ENCODE peak calls at places on chromosomes 5 and 9, in nine cellular contexts. E is hepatocyte, B is GM23338, K is cardiac muscle cell, X is choroid plexus epithelial cell, C is HepG2, Q is fibroblast of mammary gland, L is breast epithelium, D is fibroblast of pulmonary artery. G is an unnamed sample.

GRCh38 chr5:140116716-140117115 is 2.8 kb downstream of the PURA start:
- DNase-seq in E (no peak), B (peak), K (no peak), X (no peak), C (no peak), Q (no peak), L (no peak), D (no peak), G (no peak)

GRCh38 chr9:113361304-113362018 is 12.1 kb downstream of the BSPRY start:
- DNase-seq in E (no peak), B (no peak), K (no peak), X (peak), C (no peak), Q (peak), L (no peak), D (peak), G (peak)

GRCh38 chr5:67659288-67659687 is 462.7 kb upstream of the CD180 start:
- DNase-seq in E (no peak), B (no peak), K (no peak), X (no peak), C (no peak), Q (peak), L (no peak), D (no peak), G (no peak)

GRCh38 chr5:33867236-33867635 is 24.6 kb downstream of the ADAMTS12 start:
- DNase-seq in E (no peak), B (no peak), K (no peak), X (no peak), C (no peak), Q (peak), L (no peak), D (no peak), G (peak)

GRCh38 chr5:130773813-130774212 is 391.2 kb downstream of the HINT1 start:
- DNase-seq in E (peak), B (no peak), K (no peak), X (peak), C (no peak), Q (peak), L (no peak), D (no peak), G (peak)

GRCh38 chr9:117411547-117411946 is 3.3 kb downstream of the ASTN2 start:
- DNase-seq in E (peak), B (peak), K (peak), X (peak), C (peak), Q (peak), L (no peak), D (peak), G (peak)

GRCh38 chr9:125343518-125344284 is 82.1 kb downstream of the GAPVD1 start:
- DNase-seq in E (peak), B (peak), K (no peak), X (peak), C (no peak), Q (peak), L (no peak), D (peak), G (peak)

GRCh38 chr5:135386096-135386495 is 12.9 kb downstream of the MACROH2A1 start:
- DNase-seq in E (no peak), B (no peak), K (no peak), X (no peak), C (no peak), Q (peak), L (no peak), D (peak), G (peak)

GRCh38 chr9:81022177-81022576 is 667.2 kb downstream of the TLE1 start:
- DNase-seq in E (no peak), B (no peak), K (no peak), X (peak), C (no peak), Q (peak), L (no peak), D (no peak), G (peak)

GRCh38 chr9:35714123-35714522 is 17.9 kb downstream of the TLN1 start:
- DNase-seq in E (no peak), B (no peak), K (no peak), X (no peak), C (no peak), Q (no peak), L (no peak), D (no peak), G (no peak)

GRCh38 chr5:71767661-71768060 is 48.6 kb downstream of the CARTPT start:
- DNase-seq in E (no peak), B (no peak), K (no peak), X (peak), C (no peak), Q (peak), L (no peak), D (peak), G (peak)

GRCh38 chr5:53262348-53262970 is 152.9 kb upstream of the MOCS2 start:
- DNase-seq in E (peak), B (peak), K (peak), X (peak), C (peak), Q (peak), L (no peak), D (peak), G (peak)

GRCh38 chr5:1097381-1097893 is 14.4 kb downstream of the SLC12A7 start:
- DNase-seq in E (no peak), B (no peak), K (no peak), X (no peak), C (no peak), Q (no peak), L (no peak), D (no peak), G (no peak)

GRCh38 chr5:59124983-59125960 is 542.4 kb downstream of the RAB3C start:
- DNase-seq in E (no peak), B (peak), K (peak), X (peak), C (no peak), Q (no peak), L (no peak), D (peak), G (no peak)

GRCh38 chr9:108779506-108779905 is 76.3 kb downstream of the ACTL7B start:
- DNase-seq in E (no peak), B (no peak), K (no peak), X (no peak), C (no peak), Q (no peak), L (no peak), D (no peak), G (no peak)

GRCh38 chr9:132614324-132614723 is 31.9 kb downstream of the BARHL1 start:
- DNase-seq in E (no peak), B (no peak), K (no peak), X (no peak), C (no peak), Q (no peak), L (no peak), D (no peak), G (no peak)

GRCh38 chr9:94719878-94720277 is 6.6 kb upstream of the AOPEP start:
- DNase-seq in E (no peak), B (no peak), K (no peak), X (no peak), C (no peak), Q (no peak), L (no peak), D (no peak), G (no peak)

GRCh38 chr9:107260437-107261081 is 22.5 kb upstream of the RAD23B start:
- DNase-seq in E (no peak), B (peak), K (no peak), X (no peak), C (peak), Q (peak), L (no peak), D (no peak), G (peak)

GRCh38 chr5:1322955-1323802 is 21.7 kb downstream of the CLPTM1L start:
- DNase-seq in E (no peak), B (no peak), K (no peak), X (no peak), C (no peak), Q (no peak), L (no peak), D (no peak), G (no peak)

GRCh38 chr5:179297026-179297425 is 48.2 kb downstream of the ADAMTS2 start:
- DNase-seq in E (no peak), B (no peak), K (peak), X (no peak), C (no peak), Q (no peak), L (no peak), D (no peak), G (no peak)

GRCh38 chr5:45035991-45036390 is 227.2 kb downstream of the MRPS30 start:
- DNase-seq in E (no peak), B (no peak), K (no peak), X (no peak), C (no peak), Q (no peak), L (no peak), D (no peak), G (no peak)

GRCh38 chr5:134453016-134453415 is 41.3 kb upstream of the CDKN2AIPNL start:
- DNase-seq in E (no peak), B (no peak), K (no peak), X (no peak), C (no peak), Q (no peak), L (no peak), D (peak), G (no peak)

GRCh38 chr9:129728744-129729143 is 24.1 kb downstream of the PTGES start:
- DNase-seq in E (no peak), B (no peak), K (no peak), X (no peak), C (no peak), Q (no peak), L (no peak), D (no peak), G (no peak)

GRCh38 chr5:83026507-83026906 is 50.7 kb downstream of the TMEM167A start:
- DNase-seq in E (peak), B (peak), K (no peak), X (no peak), C (no peak), Q (no peak), L (no peak), D (no peak), G (no peak)

GRCh38 chr5:15791274-15791673 is 291.3 kb downstream of the FBXL7 start:
- DNase-seq in E (no peak), B (no peak), K (no peak), X (peak), C (no peak), Q (peak), L (no peak), D (peak), G (no peak)

GRCh38 chr5:167892352-167893115 is 398.9 kb upstream of the WWC1 start:
- DNase-seq in E (no peak), B (no peak), K (no peak), X (no peak), C (no peak), Q (no peak), L (no peak), D (no peak), G (no peak)

GRCh38 chr5:54013556-54014157 is 296.7 kb downstream of the ARL15 start:
- DNase-seq in E (peak), B (no peak), K (no peak), X (peak), C (no peak), Q (peak), L (no peak), D (peak), G (peak)

DNA sequence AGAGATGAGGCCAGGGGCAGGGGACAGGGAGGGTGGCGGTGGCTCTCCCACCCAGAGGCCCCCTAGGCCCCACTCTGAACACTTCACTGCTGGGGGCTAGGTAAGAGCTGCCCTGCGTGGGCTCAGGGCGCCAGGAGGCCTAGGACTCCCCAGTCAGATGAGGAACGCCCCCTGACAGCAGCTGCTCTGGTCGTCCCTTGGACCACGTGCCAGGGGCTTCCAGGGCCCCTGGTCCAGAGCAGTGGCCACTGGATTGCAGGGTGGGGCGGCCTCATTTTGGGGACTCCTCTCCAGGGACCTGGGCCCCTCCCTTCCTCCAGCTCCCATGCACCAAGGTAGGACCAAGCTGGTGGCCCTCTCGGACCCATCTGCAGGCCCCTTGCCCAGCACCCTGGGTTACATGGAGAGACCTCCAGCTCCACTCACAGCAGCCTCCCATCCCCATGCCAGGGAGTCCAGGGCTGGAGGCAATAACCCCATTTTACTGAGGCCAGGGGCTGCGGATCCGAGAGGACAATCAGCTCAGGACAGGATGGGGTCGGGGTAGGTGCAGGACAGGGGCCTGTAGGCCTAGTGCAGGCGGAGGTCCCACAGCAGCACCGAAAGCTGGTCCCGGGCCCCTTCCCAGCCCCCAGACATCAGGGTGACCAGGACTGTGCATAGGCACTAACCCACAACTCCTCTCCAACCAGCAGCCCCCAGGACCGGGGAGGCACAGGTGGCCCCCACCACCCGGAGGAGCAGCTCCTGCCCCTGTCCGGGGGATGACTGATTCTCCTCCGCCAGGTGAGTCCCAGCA is 1.5 kb downstream of the EGFL7 start:
- DNase-seq in E (no peak), B (no peak), K (no peak), X (no peak), C (no peak), Q (no peak), L (no peak), D (no peak), G (no peak)
- H3K4me3 ChIP-seq in E (no peak), B (no peak), K (no peak), X (no peak), C (no peak), Q (no peak), L (peak), D (peak), G (no peak)

DNA sequence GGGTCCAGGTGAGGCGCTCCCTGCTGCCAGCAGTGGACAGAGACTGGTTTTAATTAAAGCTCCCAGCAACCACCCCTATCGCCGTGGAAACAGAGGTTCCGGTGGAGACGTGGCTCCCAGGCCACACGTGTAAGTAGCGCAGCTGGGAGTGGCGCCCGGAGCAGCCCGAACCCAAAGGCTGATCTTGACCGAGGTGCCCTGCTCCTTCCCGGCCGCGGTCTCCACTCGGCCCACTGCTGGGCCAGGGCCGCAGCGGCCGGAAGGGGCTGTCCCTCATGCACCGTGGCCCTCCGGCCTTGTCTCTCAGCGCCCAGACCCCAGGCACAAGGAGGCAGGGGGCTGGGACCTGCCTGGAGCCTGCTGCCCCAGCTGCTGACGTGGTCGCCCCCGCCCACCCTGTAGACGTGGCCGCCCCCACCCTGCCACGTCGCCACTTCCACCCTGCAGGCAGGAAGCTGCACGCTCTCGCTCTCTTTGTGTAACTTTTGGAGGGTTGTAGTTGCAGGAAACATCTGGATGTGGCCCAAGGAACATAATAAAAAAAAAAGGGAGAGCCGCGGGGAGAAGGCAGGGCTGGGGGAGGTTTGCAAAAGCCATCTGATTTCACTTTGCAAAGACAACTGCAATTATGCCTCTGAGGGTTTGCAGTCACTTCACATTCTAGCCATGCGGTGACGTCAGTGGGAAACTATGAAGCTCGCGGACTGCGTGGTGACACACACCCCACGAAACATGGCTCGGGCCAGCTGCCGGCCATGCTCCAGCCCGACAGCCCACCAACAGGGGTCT is 129.9 kb downstream of the RXRA start:
- DNase-seq in E (peak), B (no peak), K (no peak), X (peak), C (no peak), Q (peak), L (peak), D (peak), G (peak)
- TF ChIP-seq CTCF in E (no peak), B (no peak), K (peak), X (no peak), C (no peak), Q (no peak), L (no peak), D (no peak), G (no peak)

DNA sequence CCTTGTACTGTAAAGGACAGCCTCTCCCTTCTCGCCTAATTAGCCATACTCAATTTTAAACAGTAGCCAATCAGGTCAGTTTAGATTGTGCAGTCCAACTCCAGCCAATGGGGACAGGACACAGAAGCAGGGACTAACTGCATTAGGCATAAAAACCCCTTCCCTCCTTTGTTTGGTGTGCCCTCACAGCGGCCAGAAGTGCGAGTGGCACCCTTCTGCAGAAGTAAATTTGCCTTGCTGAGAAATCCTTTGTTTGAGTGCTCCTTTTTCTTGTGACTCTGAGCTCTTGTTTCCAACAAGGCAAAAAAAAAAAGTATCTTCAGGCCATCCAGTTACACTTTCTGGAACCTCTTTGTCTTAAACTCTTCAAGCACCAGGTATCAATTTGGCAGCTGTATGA is 97.4 kb downstream of the FAM114A2 start:
- DNase-seq in E (no peak), B (peak), K (no peak), X (no peak), C (no peak), Q (no peak), L (no peak), D (no peak), G (no peak)
- H3K4me3 ChIP-seq in E (no peak), B (no peak), K (no peak), X (no peak), C (no peak), Q (no peak), L (no peak), D (no peak), G (no peak)

GRCh38 chr9:127224178-127224882 is 40.2 kb upstream of the GARNL3 start:
- DNase-seq in E (peak), B (peak), K (peak), X (peak), C (peak), Q (peak), L (peak), D (peak), G (peak)

GRCh38 chr9:127223810-127224177 is 40.8 kb upstream of the GARNL3 start:
- DNase-seq in E (peak), B (no peak), K (peak), X (no peak), C (no peak), Q (no peak), L (peak), D (no peak), G (no peak)

GRCh38 chr9:127225747-127226646 is 38.6 kb upstream of the GARNL3 start:
- DNase-seq in E (peak), B (peak), K (peak), X (peak), C (no peak), Q (peak), L (no peak), D (no peak), G (peak)

GRCh38 chr9:127223266-127223665 is 41.3 kb upstream of the GARNL3 start:
- DNase-seq in E (no peak), B (no peak), K (no peak), X (no peak), C (no peak), Q (no peak), L (no peak), D (no peak), G (no peak)

GRCh38 chr9:127224883-127225739 is 39.5 kb upstream of the GARNL3 start:
- DNase-seq in E (peak), B (peak), K (peak), X (peak), C (peak), Q (peak), L (peak), D (peak), G (peak)
- TF ChIP-seq CTCF in E (no peak), B (no peak), K (no peak), X (no peak), C (peak), Q (no peak), L (no peak), D (no peak), G (no peak)